ENCODE peak calls at places on chromosome 7, in ten cellular contexts. T, A, X, B, S, L, C, U, N and W are unnamed samples.

GRCh38 chr7:1340640-1341360 is 108.1 kb downstream of the UNCX start:
- DNase-seq in T (no peak), A (no peak), X (no peak), B (no peak), S (no peak), L (no peak), C (no peak), U (no peak), N (no peak), W (no peak)

GRCh38 chr7:651032-651728 is 75.3 kb upstream of the DNAAF5 start:
- DNase-seq in T (no peak), A (no peak), X (no peak), B (no peak), S (no peak), L (no peak), C (no peak), U (no peak), N (no peak), W (no peak)

GRCh38 chr7:106644999-106645398 is 16.0 kb downstream of the CCDC71L start:
- DNase-seq in T (no peak), A (no peak), X (no peak), B (no peak), S (no peak), L (no peak), C (no peak), U (no peak), N (no peak), W (no peak)

GRCh38 chr7:87190806-87191205 is 28.7 kb downstream of the TMEM243 start:
- DNase-seq in T (no peak), A (no peak), X (no peak), B (no peak), S (no peak), L (no peak), C (no peak), U (no peak), N (no peak), W (no peak)

GRCh38 chr7:151013728-151014497 is 10.4 kb downstream of the ATG9B start:
- DNase-seq in T (peak; percentile 56), A (peak; percentile 99), X (no peak), B (peak; percentile 84), S (peak; percentile 86), L (no peak), C (peak; percentile 68), U (peak; percentile 58), N (peak; percentile 27), W (peak; percentile 17)

GRCh38 chr7:54956021-54956420 is 62.8 kb upstream of the EGFR start:
- DNase-seq in T (no peak), A (no peak), X (no peak), B (no peak), S (no peak), L (no peak), C (no peak), U (no peak), N (no peak), W (no peak)

GRCh38 chr7:117871778-117872538 is 1.3 kb downstream of the CTTNBP2 start:
- DNase-seq in T (no peak), A (peak; percentile 72), X (peak; percentile 67), B (peak; percentile 42), S (peak; percentile 31), L (no peak), C (peak; percentile 15), U (peak; percentile 51), N (no peak), W (peak; percentile 4)

GRCh38 chr7:142301923-142302550 is 44.2 kb upstream of the PRSS58 start:
- DNase-seq in T (no peak), A (peak; percentile 60), X (no peak), B (no peak), S (no peak), L (no peak), C (no peak), U (no peak), N (no peak), W (peak; percentile 9)

DNA sequence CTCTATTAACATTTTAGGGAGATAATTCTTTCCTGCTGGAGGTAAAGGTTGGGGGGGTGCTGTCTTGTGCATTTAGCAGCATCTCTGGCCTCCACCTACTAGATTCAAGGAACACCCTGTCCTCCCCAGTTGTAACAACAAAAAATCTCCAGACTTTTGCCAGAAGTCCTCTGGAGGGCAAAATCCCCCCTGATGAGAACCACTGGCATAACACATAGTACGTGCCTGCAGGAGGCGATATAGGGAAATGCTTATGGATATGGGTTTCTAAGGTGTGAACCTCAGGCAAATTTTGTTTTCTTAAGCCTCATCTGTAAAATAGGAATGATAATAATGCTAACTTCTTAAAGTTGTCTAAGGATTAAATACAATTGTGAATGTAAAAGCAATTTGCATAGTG is 2.9 kb upstream of the OSBPL3 start:
- DNase-seq in T (no peak), A (peak; percentile 69), X (no peak), B (no peak), S (no peak), L (no peak), C (no peak), U (no peak), N (no peak), W (no peak)
- TF ChIP-seq CTCF in T (peak; percentile 27), A (peak; percentile 66), X (no peak), B (peak; percentile 31), S (no peak), L (peak; percentile 31), C (no peak), U (peak; percentile 9), N (no peak), W (peak; percentile 51)

GRCh38 chr7:22549051-22549450 is 49.1 kb upstream of the STEAP1B start:
- DNase-seq in T (no peak), A (peak; percentile 78), X (no peak), B (no peak), S (no peak), L (no peak), C (no peak), U (no peak), N (no peak), W (peak; percentile 68)

GRCh38 chr7:22551768-22552513 is 52.0 kb upstream of the STEAP1B start:
- DNase-seq in T (no peak), A (no peak), X (no peak), B (no peak), S (no peak), L (no peak), C (no peak), U (no peak), N (no peak), W (no peak)

GRCh38 chr7:22550514-22551010 is 50.6 kb upstream of the STEAP1B start:
- DNase-seq in T (no peak), A (no peak), X (no peak), B (no peak), S (no peak), L (no peak), C (no peak), U (no peak), N (no peak), W (no peak)

GRCh38 chr7:22548313-22548712 is 48.3 kb upstream of the STEAP1B start:
- DNase-seq in T (no peak), A (no peak), X (no peak), B (no peak), S (no peak), L (no peak), C (no peak), U (no peak), N (no peak), W (no peak)

DNA sequence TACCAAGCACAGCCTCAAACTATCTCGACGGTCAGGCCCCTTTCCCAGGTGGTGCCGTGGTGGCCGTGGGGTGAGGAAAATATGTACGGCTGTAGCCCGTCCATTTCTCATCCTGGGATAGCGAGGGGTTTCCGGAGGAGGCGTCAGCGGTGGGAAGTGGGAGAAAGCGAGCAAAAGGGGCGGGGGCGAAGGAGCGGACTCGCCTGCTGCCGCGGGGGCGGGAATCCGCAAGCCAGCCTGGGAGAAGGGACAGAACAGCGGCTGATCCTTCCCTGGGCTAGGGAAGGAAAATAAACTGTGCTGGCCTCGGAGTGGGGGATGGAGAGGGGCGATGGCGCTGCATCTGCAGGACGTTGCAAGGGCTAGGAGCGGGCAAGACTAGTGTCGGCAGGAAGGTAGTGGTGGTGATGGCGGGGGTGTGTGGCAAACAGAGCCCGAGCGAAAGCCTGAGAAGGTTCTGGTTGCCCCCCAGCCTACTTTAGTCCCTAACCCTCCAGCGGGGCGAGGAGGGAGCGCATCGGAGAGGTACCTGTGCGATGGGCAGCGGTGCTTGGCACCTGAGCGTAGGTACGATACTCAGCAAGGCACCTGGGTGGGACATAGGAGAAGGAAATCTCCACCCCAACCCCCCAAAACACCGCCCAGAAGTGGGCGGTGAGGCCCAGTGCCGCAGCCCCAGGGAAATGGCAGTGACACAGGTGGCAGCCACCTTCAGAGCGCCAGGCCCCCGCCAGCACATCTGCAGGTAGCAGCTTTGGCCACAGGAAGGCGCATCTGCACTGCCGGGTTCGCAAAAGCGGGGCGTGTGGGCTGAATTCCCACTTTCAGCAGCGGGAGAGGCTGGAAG is 49.9 kb upstream of the STEAP1B start:
- DNase-seq in T (peak; percentile 22), A (peak; percentile 93), X (no peak), B (peak; percentile 75), S (peak; percentile 84), L (no peak), C (no peak), U (peak; percentile 74), N (no peak), W (peak; percentile 25)
- TF ChIP-seq CTCF in T (peak; percentile 39), A (peak; percentile 82), X (peak; percentile 53), B (peak; percentile 51), S (peak; percentile 79), L (peak; percentile 66), C (no peak), U (peak; percentile 56), N (peak; percentile 53), W (peak; percentile 84)

GRCh38 chr7:143372070-143372469 is 9.1 kb upstream of the ZYX start:
- DNase-seq in T (peak; percentile 55), A (no peak), X (peak; percentile 79), B (no peak), S (no peak), L (no peak), C (peak; percentile 57), U (no peak), N (no peak), W (peak; percentile 71)
- TF ChIP-seq CTCF in T (no peak), A (no peak), X (no peak), B (no peak), S (no peak), L (no peak), C (no peak), U (no peak), N (no peak), W (peak; percentile 44)

GRCh38 chr7:141071260-141071854 is 2.5 kb upstream of the TMEM178B start:
- DNase-seq in T (no peak), A (peak; percentile 94), X (no peak), B (peak; percentile 32), S (peak; percentile 43), L (no peak), C (peak; percentile 40), U (peak; percentile 64), N (no peak), W (no peak)

GRCh38 chr7:141071855-141072547 is 1.9 kb upstream of the TMEM178B start:
- DNase-seq in T (no peak), A (peak; percentile 68), X (no peak), B (no peak), S (no peak), L (no peak), C (no peak), U (no peak), N (no peak), W (peak; percentile 2)

GRCh38 chr7:141073641-141074161 is at the start of gene TMEM178B:
- DNase-seq in T (no peak), A (peak; percentile 68), X (no peak), B (peak; percentile 8), S (peak; percentile 26), L (no peak), C (peak; percentile 11), U (peak; percentile 30), N (no peak), W (no peak)

GRCh38 chr7:141073173-141073640 is 657 bp upstream of the TMEM178B start:
- DNase-seq in T (peak; percentile 41), A (peak; percentile 78), X (no peak), B (peak; percentile 81), S (peak; percentile 78), L (no peak), C (peak; percentile 52), U (peak; percentile 81), N (no peak), W (peak; percentile 11)

GRCh38 chr7:141072548-141073172 is 1.2 kb upstream of the TMEM178B start:
- DNase-seq in T (peak; percentile 57), A (peak; percentile 70), X (no peak), B (peak; percentile 50), S (peak; percentile 35), L (peak; percentile 10), C (peak; percentile 51), U (peak; percentile 49), N (no peak), W (peak; percentile 30)
- TF ChIP-seq CTCF in T (no peak), A (no peak), X (no peak), B (no peak), S (no peak), L (no peak), C (no peak), U (no peak), N (no peak), W (no peak)